ENCODE peak calls at places on chromosomes 13 and 19, in four cellular contexts. U is right atrium auricular region, G is KG1, N is substantia nigra. Y is an unnamed sample.

GRCh38 chr13:40682449-40683240 is 16.2 kb upstream of the FOXO1 start:
- DNase-seq in U (no peak), G (peak; percentile 47), N (no peak), Y (no peak)

GRCh38 chr19:27762933-27763332 is 1450.0 kb downstream of the UQCRFS1 start:
- DNase-seq in U (no peak), G (no peak), N (no peak), Y (no peak)

GRCh38 chr19:35114656-35115537 is 726 bp upstream of the FXYD3 start:
- DNase-seq in U (no peak), G (peak; percentile 12), N (peak; percentile 91), Y (no peak)

GRCh38 chr19:39557791-39558622 is 18.0 kb upstream of the EID2 start:
- DNase-seq in U (no peak), G (no peak), N (no peak), Y (peak; percentile 37)

GRCh38 chr19:47762151-47762550 is 16.4 kb upstream of the SELENOW start:
- DNase-seq in U (no peak), G (no peak), N (no peak), Y (no peak)

GRCh38 chr13:18993884-18994660 is 187.6 kb downstream of the TUBA3C start:
- DNase-seq in U (no peak), G (no peak), N (no peak), Y (peak; percentile 81)

GRCh38 chr19:38003427-38004099 is 96.6 kb downstream of the SIPA1L3 start:
- DNase-seq in U (peak; percentile 75), G (no peak), N (peak; percentile 79), Y (no peak)

GRCh38 chr19:55601127-55601526 is 1.0 kb downstream of the ZNF524 start:
- DNase-seq in U (no peak), G (no peak), N (no peak), Y (no peak)

GRCh38 chr13:48144413-48145035 is 49.6 kb upstream of the MED4 start:
- DNase-seq in U (peak; percentile 67), G (peak; percentile 33), N (peak; percentile 7), Y (no peak)

GRCh38 chr13:31310781-31311180 is 111.0 kb downstream of the B3GLCT start:
- DNase-seq in U (no peak), G (no peak), N (no peak), Y (no peak)

Y was measured in esophagus muscularis mucosa.